ENCODE peak calls at places on chromosomes 6 and 20, in ten cellular contexts. J is effector CD4-positive, alpha-beta T cell; H is heart left ventricle; B is Kasumi-1; I is islet precursor cell; A is brain microvascular endothelial cell; X is body of pancreas; S is activated CD8-positive, alpha-beta T cell treated with anti-CD3 and anti-CD28 coated beads, Interleukin-2, amount 10 ng/mL, durations not matched to agents 7 days and 5 days; E is cardiac muscle cell; D is frontal cortex. C is an unnamed sample.

GRCh38 chr6:97456070-97456469 is 173.1 kb upstream of the MMS22L start:
- DNase-seq in I (peak; percentile 53), J (no peak), B (no peak), A (no peak), X (no peak), E (no peak), S (no peak), H (no peak), D (no peak), C (no peak)

GRCh38 chr6:72653032-72653431 is 31.2 kb downstream of the KCNQ5 start:
- DNase-seq in S (no peak), H (no peak), A (no peak), B (no peak), X (no peak), J (no peak), D (no peak), E (no peak), I (no peak), C (no peak)

GRCh38 chr6:30829639-30830250 is 54.6 kb upstream of the DDR1 start:
- DNase-seq in S (no peak), H (no peak), I (peak; percentile 72), D (no peak), X (no peak), A (no peak), E (no peak), B (no peak), J (no peak), C (no peak)

GRCh38 chr6:46734867-46735719 is at the start of gene PLA2G7:
- DNase-seq in I (peak; percentile 76), H (no peak), S (no peak), D (peak; percentile 32), X (peak; percentile 27), B (no peak), E (peak; percentile 8), J (no peak), A (no peak), C (no peak)

GRCh38 chr6:41757931-41758640 is 10.9 kb upstream of the PGC start:
- DNase-seq in J (no peak), H (no peak), I (peak; percentile 67), X (no peak), B (no peak), A (peak; percentile 25), D (no peak), S (no peak), E (no peak), C (no peak)

GRCh38 chr6:89281779-89282246 is 33.3 kb downstream of the GABRR2 start:
- DNase-seq in H (no peak), A (peak; percentile 29), J (peak; percentile 21), E (peak; percentile 47), X (peak; percentile 23), D (no peak), S (peak; percentile 58), I (peak; percentile 81), B (peak; percentile 82), C (peak; percentile 19)

GRCh38 chr20:62751551-62752150 is 43.0 kb downstream of the NTSR1 start:
- DNase-seq in X (no peak), S (no peak), E (no peak), B (no peak), H (no peak), D (no peak), I (no peak), J (no peak), A (no peak), C (no peak)

GRCh38 chr6:163843194-163843593 is 428.7 kb downstream of the QKI start:
- DNase-seq in D (no peak), H (no peak), A (no peak), S (no peak), X (no peak), B (no peak), I (no peak), J (no peak), E (no peak), C (no peak)

GRCh38 chr6:157325069-157325805 is 1.9 kb upstream of the TMEM242 start:
- DNase-seq in X (no peak), B (no peak), D (no peak), E (peak; percentile 39), A (peak; percentile 54), J (no peak), H (no peak), S (no peak), I (no peak), C (no peak)

GRCh38 chr20:21257192-21257591 is 45.9 kb upstream of the XRN2 start:
- DNase-seq in E (no peak), B (no peak), I (no peak), S (no peak), J (no peak), H (no peak), D (no peak), A (no peak), X (no peak), C (no peak)